ENCODE peak calls at places on chromosomes 2 and 18, in five cellular contexts. Z, T, Q, B and W are unnamed samples.

GRCh38 chr2:222320441-222321395 is 21.9 kb upstream of the PAX3 start:
- DNase-seq in B (no peak), T (peak; percentile 85), Z (no peak), Q (no peak), W (no peak)

GRCh38 chr2:227491391-227491790 is 19.4 kb downstream of the AGFG1 start:
- DNase-seq in T (no peak), Z (no peak), Q (no peak), B (no peak), W (no peak)

GRCh38 chr2:74008761-74009395 is 24.2 kb downstream of the TET3 start:
- DNase-seq in Z (peak; percentile 76), B (no peak), Q (no peak), T (no peak), W (no peak)

GRCh38 chr2:10572693-10573092 is 117.1 kb downstream of the NOL10 start:
- DNase-seq in T (no peak), B (no peak), Z (no peak), Q (no peak), W (no peak)

GRCh38 chr2:177812713-177813396 is 259.7 kb downstream of the PDE11A start:
- DNase-seq in Z (no peak), Q (no peak), B (no peak), T (no peak), W (no peak)

GRCh38 chr18:50817898-50818250 is 1.9 kb downstream of the MRO start:
- DNase-seq in Z (no peak), T (no peak), Q (peak; percentile 24), B (no peak), W (peak; percentile 24)

GRCh38 chr18:32612651-32613050 is 142.0 kb upstream of the GAREM1 start:
- DNase-seq in B (no peak), Z (no peak), Q (peak; percentile 1), T (no peak), W (no peak)

GRCh38 chr18:7452331-7452730 is 114.8 kb upstream of the PTPRM start:
- DNase-seq in Q (no peak), T (no peak), B (peak; percentile 29), Z (no peak), W (no peak)

GRCh38 chr18:48348739-48349138 is 60.4 kb downstream of the ZBTB7C start:
- DNase-seq in T (no peak), Z (no peak), B (no peak), Q (no peak), W (no peak)

GRCh38 chr2:105849431-105850179 is 104.9 kb downstream of the NCK2 start:
- DNase-seq in Q (no peak), B (no peak), Z (no peak), T (no peak), W (no peak)

GRCh38 chr2:60581461-60582282 is 28.2 kb upstream of the BCL11A start:
- DNase-seq in B (peak; percentile 74), T (peak; percentile 96), Z (no peak), Q (no peak), W (no peak)

GRCh38 chr2:134453973-134454372 is 200.1 kb downstream of the MGAT5 start:
- DNase-seq in Q (no peak), B (peak; percentile 9), Z (no peak), T (no peak), W (no peak)

GRCh38 chr2:98099939-98100743 is 13.2 kb downstream of the VWA3B start:
- DNase-seq in Z (no peak), Q (no peak), B (no peak), T (no peak), W (no peak)

GRCh38 chr2:84631047-84631446 is 114.7 kb downstream of the DNAH6 start:
- DNase-seq in B (no peak), Q (peak; percentile 62), Z (peak; percentile 26), T (no peak), W (no peak)

GRCh38 chr18:47100214-47100831 is 50.0 kb downstream of the HDHD2 start:
- DNase-seq in Z (peak; percentile 13), T (no peak), Q (peak; percentile 23), B (peak; percentile 64), W (no peak)

GRCh38 chr2:30979822-30980245 is 158.4 kb downstream of the GALNT14 start:
- DNase-seq in B (no peak), Q (no peak), T (no peak), Z (peak; percentile 76), W (peak; percentile 33)

GRCh38 chr2:162074937-162075688 is 1.1 kb upstream of the DPP4 start:
- DNase-seq in B (no peak), Z (no peak), Q (no peak), T (no peak), W (no peak)

GRCh38 chr18:39624934-39625333 is 2059.3 kb upstream of the CELF4 start:
- DNase-seq in Z (no peak), B (no peak), T (no peak), Q (no peak), W (no peak)

GRCh38 chr2:101012706-101013181 is 10.7 kb downstream of the RPL31 start:
- DNase-seq in Z (no peak), B (peak; percentile 62), Q (peak; percentile 16), T (no peak), W (no peak)

GRCh38 chr2:230158468-230158867 is 61.3 kb downstream of the SP110 start:
- DNase-seq in Q (no peak), B (no peak), T (no peak), Z (no peak), W (no peak)

GRCh38 chr2:102235491-102235890 is 48.7 kb downstream of the IL1RL2 start:
- DNase-seq in B (no peak), Z (no peak), T (peak; percentile 68), Q (no peak), W (no peak)

GRCh38 chr2:1974391-1974790 is 230.1 kb upstream of the PXDN start:
- DNase-seq in T (no peak), Z (no peak), B (no peak), Q (peak; percentile 98), W (peak; percentile 51)

GRCh38 chr2:56483081-56483480 is 299.3 kb downstream of the CCDC85A start:
- DNase-seq in Q (peak; percentile 50), B (no peak), T (no peak), Z (peak; percentile 52), W (no peak)

GRCh38 chr18:2471523-2471922 is 99.8 kb downstream of the METTL4 start:
- DNase-seq in Q (no peak), Z (no peak), T (no peak), B (no peak), W (no peak)

GRCh38 chr2:221461911-221462310 is 110.2 kb downstream of the EPHA4 start:
- DNase-seq in Z (no peak), Q (no peak), T (no peak), B (no peak), W (peak; percentile 44)

GRCh38 chr2:60318544-60318943 is 234.9 kb downstream of the BCL11A start:
- DNase-seq in Q (no peak), T (no peak), B (no peak), Z (no peak), W (no peak)

GRCh38 chr2:129748653-129749052 is 230.8 kb upstream of the RAB6C start:
- DNase-seq in T (no peak), Q (no peak), B (no peak), Z (no peak), W (no peak)

GRCh38 chr2:209872675-209873074 is 101.0 kb downstream of the UNC80 start:
- DNase-seq in B (peak; percentile 26), T (no peak), Q (peak; percentile 97), Z (peak; percentile 56), W (no peak)

GRCh38 chr2:60127191-60127590 is 426.3 kb downstream of the BCL11A start:
- DNase-seq in Q (no peak), Z (no peak), B (no peak), T (no peak), W (no peak)

GRCh38 chr2:143955416-143956075 is 564.4 kb downstream of the ZEB2 start:
- DNase-seq in T (no peak), B (no peak), Z (peak; percentile 59), Q (peak; percentile 72), W (peak; percentile 45)

GRCh38 chr2:24906466-24906865 is 13.6 kb downstream of the ADCY3 start:
- DNase-seq in Q (no peak), Z (no peak), B (no peak), T (no peak), W (no peak)

GRCh38 chr2:168119519-168120141 is 127.8 kb downstream of the STK39 start:
- DNase-seq in Z (peak; percentile 16), Q (peak; percentile 67), B (no peak), T (no peak), W (peak; percentile 14)

GRCh38 chr18:63578357-63578958 is 8.7 kb upstream of the SERPINB13 start:
- DNase-seq in Q (peak; percentile 29), Z (no peak), B (peak; percentile 36), T (no peak), W (no peak)

GRCh38 chr2:240964854-240965295 is 33.5 kb upstream of the SNED1 start:
- DNase-seq in T (peak; percentile 74), Z (no peak), Q (no peak), B (no peak), W (no peak)

GRCh38 chr18:58276640-58277456 is 232.8 kb downstream of the NEDD4L start:
- DNase-seq in Q (no peak), Z (no peak), B (no peak), T (no peak), W (no peak)

GRCh38 chr18:44589709-44590108 is 91.0 kb upstream of the SETBP1 start:
- DNase-seq in Q (peak; percentile 62), Z (peak; percentile 80), B (no peak), T (no peak), W (no peak)

GRCh38 chr18:44590976-44591375 is 89.7 kb upstream of the SETBP1 start:
- DNase-seq in B (no peak), Q (no peak), Z (no peak), T (no peak), W (no peak)

GRCh38 chr18:44588466-44588865 is 92.2 kb upstream of the SETBP1 start:
- DNase-seq in Z (no peak), Q (no peak), B (no peak), T (no peak), W (no peak)

GRCh38 chr18:44594779-44595467 is 85.8 kb upstream of the SETBP1 start:
- DNase-seq in Z (peak; percentile 70), B (no peak), Q (peak; percentile 64), T (no peak), W (no peak)

GRCh38 chr18:44592639-44593038 is 88.0 kb upstream of the SETBP1 start:
- DNase-seq in B (no peak), T (no peak), Q (no peak), Z (no peak), W (no peak)
- TF ChIP-seq CTCF in B (no peak), T (no peak), Q (no peak), Z (no peak), W (no peak)

GRCh38 chr2:14998548-14998947 is 366.0 kb downstream of the LRATD1 start:
- DNase-seq in Q (no peak), Z (no peak), T (no peak), B (no peak), W (no peak)
- TF ChIP-seq CTCF in Q (no peak), Z (no peak), T (no peak), B (no peak), W (no peak)

DNA sequence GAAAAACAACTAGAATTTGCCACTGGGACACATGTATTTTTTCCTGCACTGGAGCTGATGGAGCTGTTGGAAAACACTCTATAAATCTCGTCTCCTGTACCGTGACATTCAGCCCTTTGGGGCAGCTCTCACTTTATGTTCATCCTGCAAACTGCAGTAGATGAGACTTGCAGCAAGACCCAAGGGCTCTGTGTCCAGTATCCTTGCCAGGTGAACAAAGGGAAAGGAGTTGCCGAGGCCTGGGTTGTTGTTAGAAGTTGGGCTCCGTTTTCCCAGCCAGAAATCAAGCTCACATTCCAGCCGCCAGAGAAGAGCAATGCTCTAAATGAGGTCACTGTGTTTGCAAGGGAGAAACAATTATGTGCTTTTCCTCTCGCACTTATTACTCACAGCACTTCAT is 285.1 kb downstream of the SLC4A3 start:
- DNase-seq in Z (no peak), B (no peak), Q (peak; percentile 40), T (no peak), W (peak; percentile 19)
- TF ChIP-seq CTCF in Z (peak; percentile 27), B (peak; percentile 14), Q (peak; percentile 74), T (no peak), W (peak; percentile 37)

GRCh38 chr2:192190474-192190873 is 4.3 kb downstream of the TMEFF2 start:
- DNase-seq in Q (peak; percentile 28), B (no peak), T (no peak), Z (no peak), W (peak; percentile 5)
- TF ChIP-seq CTCF in Q (peak; percentile 52), B (peak; percentile 28), T (no peak), Z (peak; percentile 67), W (peak; percentile 32)